ENCODE peak calls at places on chromosomes 13 and 19, in five cellular contexts. One of them, this sample, is unnamed.

GRCh38 chr19:14632286-14632685 is 42.4 kb downstream of the ADGRE3 start:
- DNase-seq in thyroid gland: no peak
- DNase-seq in uterus: no peak
- DNase-seq in stomach: no peak
- DNase-seq in testis: peak
- DNase-seq in this sample: peak

GRCh38 chr13:112880976-112881540 is 88.0 kb upstream of the MCF2L start:
- DNase-seq in thyroid gland: no peak
- DNase-seq in uterus: no peak
- DNase-seq in stomach: no peak
- DNase-seq in testis: no peak
- DNase-seq in this sample: no peak

GRCh38 chr13:39840201-39840600 is 184.7 kb downstream of the COG6 start:
- DNase-seq in thyroid gland: no peak
- DNase-seq in uterus: no peak
- DNase-seq in stomach: no peak
- DNase-seq in testis: no peak
- DNase-seq in this sample: no peak

GRCh38 chr13:54241719-54242118 is 1213.1 kb downstream of the OLFM4 start:
- DNase-seq in thyroid gland: no peak
- DNase-seq in uterus: no peak
- DNase-seq in stomach: no peak
- DNase-seq in testis: no peak
- DNase-seq in this sample: no peak

GRCh38 chr19:1393841-1394240 is 7.5 kb downstream of the GAMT start:
- DNase-seq in thyroid gland: no peak
- DNase-seq in uterus: no peak
- DNase-seq in stomach: no peak
- DNase-seq in testis: no peak
- DNase-seq in this sample: no peak

GRCh38 chr19:43675269-43675879 is 5.4 kb upstream of the PLAUR start:
- DNase-seq in thyroid gland: no peak
- DNase-seq in uterus: no peak
- DNase-seq in stomach: peak
- DNase-seq in testis: no peak
- DNase-seq in this sample: peak

GRCh38 chr19:1130801-1131717 is 27.3 kb downstream of the GPX4 start:
- DNase-seq in thyroid gland: no peak
- DNase-seq in uterus: peak
- DNase-seq in stomach: peak
- DNase-seq in testis: no peak
- DNase-seq in this sample: no peak

GRCh38 chr19:47776568-47776967 is 1.9 kb upstream of the SELENOW start:
- DNase-seq in thyroid gland: no peak
- DNase-seq in uterus: no peak
- DNase-seq in stomach: no peak
- DNase-seq in testis: no peak
- DNase-seq in this sample: no peak

GRCh38 chr13:20043207-20043925 is 84.8 kb downstream of the ZMYM2 start:
- DNase-seq in thyroid gland: peak
- DNase-seq in uterus: no peak
- DNase-seq in stomach: no peak
- DNase-seq in testis: no peak
- DNase-seq in this sample: no peak

DNA sequence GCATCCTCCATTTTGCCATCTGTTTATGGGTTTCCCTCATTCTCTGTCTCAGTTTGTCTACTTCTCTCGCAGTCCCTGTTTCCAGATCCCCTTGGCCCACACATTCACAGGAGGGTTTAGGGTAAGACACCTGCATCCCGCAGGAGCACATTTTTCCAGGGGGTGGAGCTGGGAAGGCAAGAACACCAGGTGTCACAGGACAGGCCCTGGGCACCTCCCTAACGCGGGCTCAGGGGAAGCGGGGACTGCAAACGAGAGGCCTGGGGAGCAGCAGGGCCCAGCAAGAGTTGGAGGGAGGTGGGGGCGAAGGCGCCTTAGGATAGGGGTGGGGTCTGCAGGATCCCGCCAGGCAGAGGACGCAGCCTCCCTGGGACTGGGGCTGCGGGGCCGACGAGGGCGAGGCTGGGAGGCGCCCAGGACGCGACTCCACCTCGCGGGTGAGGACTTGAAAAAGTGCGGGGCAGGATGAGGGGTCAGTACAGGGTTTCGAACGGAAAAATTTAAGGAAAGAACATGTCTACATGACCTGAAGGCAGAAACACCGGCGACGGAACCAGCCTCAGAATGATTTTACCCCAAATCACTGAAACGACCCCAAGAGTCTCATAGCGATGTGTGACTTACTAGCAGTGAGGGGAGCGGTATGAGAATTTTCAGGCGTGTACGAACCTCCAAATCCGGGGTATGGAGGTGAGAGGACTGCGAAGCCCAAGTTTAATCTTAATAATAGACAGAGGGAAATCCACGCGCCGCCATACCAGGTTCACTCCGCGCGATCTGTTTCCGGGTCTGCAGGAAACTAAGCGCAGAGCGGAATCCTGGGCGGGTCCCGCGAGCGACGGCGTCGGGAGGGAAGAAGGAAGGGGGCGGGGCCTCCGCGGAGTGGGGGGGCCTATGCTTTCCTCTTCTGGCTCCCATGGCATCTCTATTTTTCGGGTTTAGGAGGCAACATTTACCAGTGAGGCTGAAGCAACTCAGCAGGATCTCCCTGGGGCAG is 7.1 kb upstream of the ERVV-2 start:
- DNase-seq in thyroid gland: peak
- DNase-seq in uterus: no peak
- DNase-seq in stomach: no peak
- DNase-seq in testis: peak
- DNase-seq in this sample: no peak
- TF ChIP-seq POLR2A in thyroid gland: no peak
- TF ChIP-seq POLR2A in uterus: no peak
- TF ChIP-seq POLR2A in stomach: no peak
- TF ChIP-seq POLR2A in testis: no peak
- TF ChIP-seq POLR2A in this sample: no peak

GRCh38 chr19:45900661-45901431 is 1.6 kb downstream of the MYPOP start:
- DNase-seq in thyroid gland: no peak
- DNase-seq in uterus: no peak
- DNase-seq in stomach: no peak
- DNase-seq in testis: no peak
- DNase-seq in this sample: no peak

GRCh38 chr19:45905016-45905415 is 2.6 kb upstream of the MYPOP start:
- DNase-seq in thyroid gland: no peak
- DNase-seq in uterus: no peak
- DNase-seq in stomach: no peak
- DNase-seq in testis: no peak
- DNase-seq in this sample: no peak

GRCh38 chr19:45901912-45902650 is at the start of gene MYPOP:
- DNase-seq in thyroid gland: peak
- DNase-seq in uterus: peak
- DNase-seq in stomach: no peak
- DNase-seq in testis: no peak
- DNase-seq in this sample: no peak

GRCh38 chr19:45901432-45901903 is 945 bp downstream of the MYPOP start:
- DNase-seq in thyroid gland: peak
- DNase-seq in uterus: peak
- DNase-seq in stomach: peak
- DNase-seq in testis: no peak
- DNase-seq in this sample: no peak

DNA sequence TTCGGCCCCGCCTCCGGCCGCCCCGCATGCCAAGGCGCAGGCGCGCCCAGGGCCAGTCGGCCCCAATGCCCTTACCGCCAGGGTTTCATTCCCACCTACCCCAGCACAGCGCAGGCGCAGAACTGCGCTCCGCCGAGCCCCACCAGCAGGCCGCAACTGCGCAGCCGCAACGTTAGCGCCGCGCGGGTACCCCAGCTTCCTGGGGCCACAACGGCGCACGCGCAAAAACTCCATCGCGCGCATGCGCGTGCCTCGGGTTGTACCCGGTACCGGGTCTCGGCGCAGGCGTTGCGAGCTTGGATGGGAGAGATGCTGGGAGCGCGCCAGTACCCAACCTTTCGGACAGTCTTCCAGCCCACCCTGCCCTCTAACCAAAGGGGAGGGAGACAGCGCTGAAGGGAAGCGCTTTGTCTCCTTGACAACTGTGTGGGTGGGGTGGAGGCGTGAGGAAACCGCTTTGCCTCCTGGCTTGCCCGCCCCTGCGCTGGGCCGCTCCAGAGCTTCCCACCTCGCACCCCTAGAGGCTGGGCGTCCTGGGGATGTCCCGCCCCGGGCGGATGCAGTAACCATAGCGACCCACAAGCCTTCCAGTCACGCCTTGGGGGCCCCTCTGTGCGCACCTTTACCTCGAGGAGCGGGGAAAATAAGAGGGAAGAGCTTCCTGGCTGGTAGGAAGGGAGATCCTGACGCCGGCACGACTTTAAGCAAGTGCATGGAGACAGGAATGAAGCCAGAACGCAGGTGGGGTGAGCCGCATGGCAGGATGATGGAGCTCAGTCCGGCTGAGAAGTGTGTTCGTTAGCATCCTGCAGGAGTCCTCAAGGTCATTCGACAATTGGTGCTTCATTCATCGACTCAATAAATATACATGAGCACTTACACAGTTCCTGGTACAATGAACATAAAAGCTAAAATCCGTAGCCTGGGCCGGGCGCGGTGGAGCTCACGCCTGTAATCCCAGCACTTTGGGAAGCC is 525 bp upstream of the MYPOP start:
- DNase-seq in thyroid gland: peak
- DNase-seq in uterus: peak
- DNase-seq in stomach: peak
- DNase-seq in testis: peak
- DNase-seq in this sample: peak
- TF ChIP-seq POLR2A in thyroid gland: peak
- TF ChIP-seq POLR2A in uterus: peak
- TF ChIP-seq POLR2A in stomach: no peak
- TF ChIP-seq POLR2A in testis: no peak
- TF ChIP-seq POLR2A in this sample: peak

GRCh38 chr13:52091473-52091872 is 37.4 kb downstream of the NEK5 start:
- DNase-seq in thyroid gland: no peak
- DNase-seq in uterus: no peak
- DNase-seq in stomach: no peak
- DNase-seq in testis: no peak
- DNase-seq in this sample: no peak
- TF ChIP-seq POLR2A in thyroid gland: no peak
- TF ChIP-seq POLR2A in uterus: no peak
- TF ChIP-seq POLR2A in stomach: no peak
- TF ChIP-seq POLR2A in testis: no peak
- TF ChIP-seq POLR2A in this sample: no peak

GRCh38 chr19:58346961-58347929 is 6.0 kb downstream of the A1BG start:
- DNase-seq in thyroid gland: peak
- DNase-seq in uterus: peak
- DNase-seq in stomach: peak
- DNase-seq in testis: peak
- DNase-seq in this sample: peak
- TF ChIP-seq POLR2A in thyroid gland: no peak
- TF ChIP-seq POLR2A in uterus: peak
- TF ChIP-seq POLR2A in stomach: no peak
- TF ChIP-seq POLR2A in testis: no peak
- TF ChIP-seq POLR2A in this sample: peak

GRCh38 chr19:17264641-17264979 is at the start of gene USHBP1:
- DNase-seq in thyroid gland: peak
- DNase-seq in uterus: peak
- DNase-seq in stomach: no peak
- DNase-seq in testis: no peak
- DNase-seq in this sample: no peak

GRCh38 chr19:17268754-17269153 is 1.5 kb downstream of the BABAM1 start:
- DNase-seq in thyroid gland: no peak
- DNase-seq in uterus: no peak
- DNase-seq in stomach: no peak
- DNase-seq in testis: no peak
- DNase-seq in this sample: no peak

GRCh38 chr19:17266026-17266425 is 1.2 kb upstream of the BABAM1 start:
- DNase-seq in thyroid gland: no peak
- DNase-seq in uterus: no peak
- DNase-seq in stomach: no peak
- DNase-seq in testis: no peak
- DNase-seq in this sample: no peak

GRCh38 chr19:17266589-17266974 is 661 bp upstream of the BABAM1 start:
- DNase-seq in thyroid gland: no peak
- DNase-seq in uterus: no peak
- DNase-seq in stomach: no peak
- DNase-seq in testis: no peak
- DNase-seq in this sample: no peak

GRCh38 chr19:17266975-17267788 is at the start of gene BABAM1:
- DNase-seq in thyroid gland: peak
- DNase-seq in uterus: peak
- DNase-seq in stomach: peak
- DNase-seq in testis: peak
- DNase-seq in this sample: peak
- TF ChIP-seq POLR2A in thyroid gland: no peak
- TF ChIP-seq POLR2A in uterus: peak
- TF ChIP-seq POLR2A in stomach: no peak
- TF ChIP-seq POLR2A in testis: no peak
- TF ChIP-seq POLR2A in this sample: peak

GRCh38 chr19:4979211-4979807 is 10.4 kb downstream of the KDM4B start:
- DNase-seq in thyroid gland: no peak
- DNase-seq in uterus: no peak
- DNase-seq in stomach: no peak
- DNase-seq in testis: no peak
- DNase-seq in this sample: no peak
- TF ChIP-seq POLR2A in thyroid gland: no peak
- TF ChIP-seq POLR2A in uterus: no peak
- TF ChIP-seq POLR2A in stomach: no peak
- TF ChIP-seq POLR2A in testis: no peak
- TF ChIP-seq POLR2A in this sample: no peak

GRCh38 chr19:12676928-12677327 is 4.8 kb downstream of the DHPS start:
- DNase-seq in thyroid gland: no peak
- DNase-seq in uterus: no peak
- DNase-seq in stomach: no peak
- DNase-seq in testis: no peak
- DNase-seq in this sample: no peak

GRCh38 chr19:12675377-12675776 is 6.3 kb downstream of the DHPS start:
- DNase-seq in thyroid gland: no peak
- DNase-seq in uterus: no peak
- DNase-seq in stomach: no peak
- DNase-seq in testis: no peak
- DNase-seq in this sample: no peak

GRCh38 chr19:12675940-12676339 is 5.7 kb downstream of the DHPS start:
- DNase-seq in thyroid gland: no peak
- DNase-seq in uterus: no peak
- DNase-seq in stomach: no peak
- DNase-seq in testis: no peak
- DNase-seq in this sample: no peak

GRCh38 chr19:12672744-12673143 is 6.1 kb downstream of the WDR83 start:
- DNase-seq in thyroid gland: no peak
- DNase-seq in uterus: no peak
- DNase-seq in stomach: no peak
- DNase-seq in testis: no peak
- DNase-seq in this sample: no peak

GRCh38 chr19:12676384-12676792 is 5.3 kb downstream of the DHPS start:
- DNase-seq in thyroid gland: peak
- DNase-seq in uterus: peak
- DNase-seq in stomach: peak
- DNase-seq in testis: peak
- DNase-seq in this sample: peak
- TF ChIP-seq POLR2A in thyroid gland: no peak
- TF ChIP-seq POLR2A in uterus: no peak
- TF ChIP-seq POLR2A in stomach: no peak
- TF ChIP-seq POLR2A in testis: no peak
- TF ChIP-seq POLR2A in this sample: no peak

This sample was measured in H54.